ENCODE peak calls at places on chromosomes 5 and 9, in nine cellular contexts. D is retinal pigment epithelial cell; B is AG09309; S is Peyer's patch; X is ovary; U is esophagus squamous epithelium; I is CD4-positive, CD25-positive, alpha-beta regulatory T cell; N is HAP-1; J is tibial artery. V is an unnamed sample.

GRCh38 chr5:106311230-106311629 is 1359.5 kb downstream of the EFNA5 start:
- DNase-seq in D (peak; percentile 52), B (no peak), S (no peak), X (peak; percentile 17), U (no peak), I (no peak), N (no peak), J (no peak), V (no peak)

GRCh38 chr5:151611127-151611775 is 20.1 kb upstream of the FAT2 start:
- DNase-seq in D (no peak), B (no peak), S (no peak), X (no peak), U (no peak), I (no peak), N (no peak), J (no peak), V (no peak)

GRCh38 chr5:103645816-103646215 is 83.2 kb upstream of the NUDT12 start:
- DNase-seq in D (no peak), B (no peak), S (no peak), X (no peak), U (no peak), I (no peak), N (peak; percentile 83), J (no peak), V (no peak)

GRCh38 chr9:131366745-131367401 is 27.0 kb upstream of the PRRC2B start:
- DNase-seq in D (peak; percentile 76), B (peak; percentile 48), S (no peak), X (peak; percentile 48), U (no peak), I (no peak), N (peak; percentile 81), J (no peak), V (no peak)

GRCh38 chr9:118630079-118630478 is 739.2 kb downstream of the BRINP1 start:
- DNase-seq in D (no peak), B (no peak), S (no peak), X (no peak), U (no peak), I (no peak), N (no peak), J (no peak), V (no peak)

GRCh38 chr5:116510525-116510924 is 64.1 kb downstream of the SEMA6A start:
- DNase-seq in D (peak; percentile 22), B (no peak), S (no peak), X (no peak), U (no peak), I (no peak), N (no peak), J (no peak), V (no peak)

GRCh38 chr5:80406980-80407734 is 707 bp upstream of the ZFYVE16 start:
- DNase-seq in D (no peak), B (no peak), S (peak; percentile 49), X (peak; percentile 77), U (no peak), I (no peak), N (no peak), J (peak; percentile 22), V (no peak)

GRCh38 chr9:26292943-26293342 is 599.7 kb downstream of the CAAP1 start:
- DNase-seq in D (peak; percentile 67), B (peak; percentile 24), S (no peak), X (no peak), U (no peak), I (no peak), N (no peak), J (no peak), V (no peak)

GRCh38 chr5:158616707-158617106 is 483.0 kb downstream of the EBF1 start:
- DNase-seq in D (no peak), B (no peak), S (no peak), X (no peak), U (no peak), I (no peak), N (no peak), J (no peak), V (no peak)

GRCh38 chr5:168433982-168434381 is 52.3 kb upstream of the RARS1 start:
- DNase-seq in D (no peak), B (no peak), S (no peak), X (no peak), U (no peak), I (no peak), N (peak; percentile 17), J (no peak), V (no peak)

GRCh38 chr9:94983552-94983951 is 257.1 kb downstream of the AOPEP start:
- DNase-seq in D (no peak), B (no peak), S (no peak), X (no peak), U (no peak), I (peak; percentile 17), N (no peak), J (no peak), V (peak; percentile 20)

DNA sequence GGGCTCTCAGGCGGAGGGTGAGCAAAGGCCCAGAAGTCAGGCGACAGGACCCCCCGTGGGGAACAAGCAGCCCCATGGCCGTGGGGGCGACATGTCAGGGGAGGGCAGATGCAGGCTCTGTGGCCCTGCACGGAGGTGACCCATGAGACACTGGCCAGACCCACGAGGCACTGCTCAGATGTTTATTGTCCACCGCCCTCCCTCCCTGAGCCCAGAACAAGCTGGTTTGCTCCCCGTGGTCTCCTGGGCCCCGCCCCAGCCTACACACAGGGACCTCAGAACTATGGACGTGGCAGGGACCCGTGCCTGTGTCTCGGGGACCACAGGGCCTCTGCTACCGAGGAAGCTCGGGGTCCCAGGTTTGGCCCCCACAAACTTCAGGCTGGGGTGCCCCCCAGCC is 1.9 kb downstream of the FUT7 start:
- DNase-seq in D (no peak), B (no peak), S (no peak), X (no peak), U (no peak), I (peak; percentile 32), N (no peak), J (no peak), V (no peak)
- H3K4me3 ChIP-seq in D (no peak overlapping the region), B (no peak overlapping the region), S (no peak overlapping the region), X (no peak overlapping the region), U (peak overlapping the region; percentile 40), I (peak overlapping the region; percentile 72), N (no peak overlapping the region), J (no peak overlapping the region), V (no peak overlapping the region)

GRCh38 chr9:72150653-72151052 is 1.4 kb downstream of the GDA start:
- DNase-seq in D (no peak), B (no peak), S (no peak), X (no peak), U (no peak), I (no peak), N (no peak), J (no peak), V (no peak)

GRCh38 chr9:72149231-72149975 is at the start of gene GDA:
- DNase-seq in D (no peak), B (no peak), S (peak; percentile 82), X (no peak), U (no peak), I (no peak), N (no peak), J (no peak), V (no peak)

GRCh38 chr9:72147676-72148075 is 1.6 kb upstream of the GDA start:
- DNase-seq in D (no peak), B (no peak), S (no peak), X (no peak), U (no peak), I (no peak), N (no peak), J (no peak), V (no peak)

GRCh38 chr9:72151099-72151498 is 1.9 kb downstream of the GDA start:
- DNase-seq in D (no peak), B (no peak), S (no peak), X (no peak), U (no peak), I (no peak), N (no peak), J (no peak), V (no peak)

DNA sequence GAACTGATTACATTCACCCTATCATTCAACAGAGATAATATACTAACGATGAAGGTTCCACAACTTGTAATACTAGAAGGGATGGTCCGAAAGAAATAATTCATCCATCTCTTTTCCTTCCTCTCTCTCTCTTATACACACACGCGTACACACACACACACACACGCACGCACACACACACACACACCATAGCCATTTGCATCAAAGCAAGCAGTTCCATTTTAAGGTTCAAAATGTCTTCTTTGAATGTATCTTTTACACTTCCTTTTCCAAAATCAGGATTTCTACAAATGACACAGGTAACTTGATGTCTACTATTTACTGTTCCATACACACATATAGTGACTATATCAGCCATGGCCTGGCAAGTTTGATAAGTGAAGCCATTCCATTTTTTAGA is 932 bp downstream of the GDA start:
- DNase-seq in D (no peak), B (no peak), S (no peak), X (no peak), U (no peak), I (no peak), N (no peak), J (no peak), V (no peak)
- H3K4me3 ChIP-seq in D (no peak overlapping the region), B (no peak overlapping the region), S (peak overlapping the region; percentile 67), X (no peak overlapping the region), U (no peak overlapping the region), I (no peak overlapping the region), N (no peak overlapping the region), J (no peak overlapping the region), V (no peak overlapping the region)

GRCh38 chr5:35815089-35815936 is 41.4 kb upstream of the IL7R start:
- DNase-seq in D (no peak), B (no peak), S (no peak), X (no peak), U (no peak), I (peak; percentile 42), N (peak; percentile 19), J (no peak), V (peak; percentile 55)
- H3K4me3 ChIP-seq in D (no peak overlapping the region), B (no peak overlapping the region), S (no peak overlapping the region), X (no peak overlapping the region), U (no peak overlapping the region), I (no peak overlapping the region), N (no peak overlapping the region), J (no peak overlapping the region), V (no peak overlapping the region)

GRCh38 chr5:44388504-44389409 is 463 bp downstream of the FGF10 start:
- DNase-seq in D (no peak), B (no peak), S (peak; percentile 45), X (peak; percentile 34), U (no peak), I (no peak), N (no peak), J (no peak), V (no peak)
- H3K4me3 ChIP-seq in D (peak overlapping the region; percentile 49), B (peak overlapping the region; percentile 45), S (peak overlapping the region; percentile 43), X (peak overlapping the region; percentile 44), U (peak overlapping the region; percentile 63), I (no peak overlapping the region), N (peak overlapping the region; percentile 11), J (peak overlapping the region; percentile 51), V (no peak overlapping the region)

DNA sequence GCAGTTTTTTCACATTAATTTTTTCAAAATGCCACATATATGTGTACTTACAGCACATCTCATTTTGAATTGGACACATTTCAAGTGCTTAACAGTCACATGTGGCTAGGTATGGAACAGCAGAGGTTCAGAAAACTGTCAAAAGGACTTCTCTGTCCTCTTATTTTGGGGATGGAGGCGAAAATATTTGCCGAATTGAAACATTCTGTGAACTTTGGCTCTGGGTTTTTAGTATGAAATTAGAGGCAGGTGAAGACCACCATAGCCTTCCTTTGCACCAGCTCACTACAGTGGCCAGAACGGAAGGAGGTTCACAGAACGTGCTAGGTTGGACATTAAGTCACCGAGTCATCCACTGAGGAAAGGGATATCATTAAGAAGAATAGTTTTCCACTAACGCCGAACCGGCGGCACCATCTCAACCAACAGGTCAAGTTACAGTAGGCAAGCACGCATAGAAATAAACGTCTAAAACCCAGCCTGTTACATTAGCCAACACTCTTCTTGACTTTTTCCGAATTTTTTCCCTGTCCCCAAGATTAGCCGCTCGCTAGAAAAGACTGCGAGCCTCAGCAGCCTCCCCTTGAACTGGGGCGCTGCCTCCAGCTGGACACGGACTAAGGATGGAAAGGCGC is 1.8 kb upstream of the TLE4 start:
- DNase-seq in D (no peak), B (no peak), S (no peak), X (no peak), U (no peak), I (no peak), N (no peak), J (no peak), V (no peak)
- H3K4me3 ChIP-seq in D (peak overlapping the region; percentile 72), B (peak overlapping the region; percentile 75), S (peak overlapping the region; percentile 74), X (peak overlapping the region; percentile 68), U (peak overlapping the region; percentile 76), I (peak overlapping the region; percentile 44), N (no peak overlapping the region), J (peak overlapping the region; percentile 73), V (peak overlapping the region; percentile 84)

V was measured in Jurkat, Clone E6-1.